ENCODE peak calls at places on chromosomes 16 and 17, in eight cellular contexts. X is esophagus muscularis mucosa, W is thoracic aorta, I is AG09309, R is endodermal cell, H is HL-60, C is heart left ventricle, Q is mucosa of descending colon. Y is an unnamed sample.

GRCh38 chr16:89610108-89610453 is 3.4 kb upstream of the DPEP1 start:
- DNase-seq in W (no peak), R (no peak), C (no peak), X (no peak), H (no peak), Q (no peak), I (no peak), Y (no peak)

GRCh38 chr17:80645706-80646325 is 101.2 kb downstream of the RPTOR start:
- DNase-seq in X (no peak), Q (no peak), C (no peak), I (no peak), R (no peak), W (no peak), H (no peak), Y (no peak)

GRCh38 chr17:19301274-19301946 is 61.1 kb downstream of the B9D1 start:
- DNase-seq in W (no peak), R (no peak), C (no peak), I (no peak), H (no peak), X (no peak), Q (no peak), Y (no peak)

GRCh38 chr17:2059125-2059836 is 4.4 kb downstream of the HIC1 start:
- DNase-seq in R (no peak), I (no peak), X (no peak), H (no peak), W (no peak), C (no peak), Q (peak), Y (no peak)

GRCh38 chr17:31052187-31052889 is 42.4 kb upstream of the NF1 start:
- DNase-seq in W (peak), I (peak), Q (peak), X (no peak), H (peak), R (peak), C (peak), Y (no peak)

GRCh38 chr16:85798901-85799496 is 345 bp downstream of the EMC8 start:
- DNase-seq in H (peak), Q (peak), C (peak), R (peak), I (no peak), W (no peak), X (no peak), Y (no peak)

GRCh38 chr17:17681744-17682292 is 560 bp downstream of the RAI1 start:
- DNase-seq in I (no peak), W (no peak), R (peak), Q (peak), C (peak), X (no peak), H (no peak), Y (peak)

GRCh38 chr17:43449470-43450202 is 34.1 kb upstream of the DHX8 start:
- DNase-seq in I (no peak), Q (no peak), X (no peak), C (no peak), W (no peak), R (no peak), H (no peak), Y (no peak)

GRCh38 chr17:561118-561517 is 153.5 kb downstream of the VPS53 start:
- DNase-seq in X (no peak), W (no peak), I (no peak), C (no peak), R (no peak), Q (no peak), H (no peak), Y (no peak)

GRCh38 chr16:53053967-53054669 is 673 bp upstream of the CHD9 start:
- DNase-seq in W (no peak), H (no peak), X (no peak), I (no peak), C (peak), R (no peak), Q (peak), Y (peak)

GRCh38 chr17:812638-813204 is 30.6 kb downstream of the MRM3 start:
- DNase-seq in I (no peak), R (no peak), W (no peak), X (no peak), C (no peak), Q (no peak), H (no peak), Y (no peak)

GRCh38 chr17:47649972-47650524 is 329 bp downstream of the KPNB1 start:
- DNase-seq in Q (no peak), W (peak), R (no peak), I (no peak), X (peak), H (peak), C (no peak), Y (no peak)

GRCh38 chr16:2904100-2904921 is 7.4 kb upstream of the FLYWCH1 start:
- DNase-seq in R (peak), I (peak), W (peak), X (peak), H (peak), C (peak), Q (peak), Y (peak)

GRCh38 chr16:12565423-12565822 is 238.3 kb downstream of the CPPED1 start:
- DNase-seq in I (no peak), R (no peak), C (no peak), W (no peak), Q (no peak), X (no peak), H (no peak), Y (no peak)

GRCh38 chr17:53628011-53628410 is 194.7 kb upstream of the KIF2B start:
- DNase-seq in I (no peak), H (no peak), X (no peak), R (no peak), C (no peak), Q (no peak), W (no peak), Y (peak)

GRCh38 chr16:84826558-84826941 is 6.8 kb downstream of the CRISPLD2 start:
- DNase-seq in X (no peak), R (no peak), I (no peak), Q (no peak), H (no peak), W (no peak), C (no peak), Y (no peak)

GRCh38 chr17:37274432-37274831 is 101.4 kb upstream of the C17orf78 start:
- DNase-seq in C (no peak), Q (no peak), I (no peak), W (no peak), H (no peak), X (no peak), R (no peak), Y (no peak)

GRCh38 chr17:27751622-27752490 is 48.5 kb downstream of the NOS2 start:
- DNase-seq in R (no peak), C (no peak), Q (no peak), W (no peak), X (no peak), H (no peak), I (no peak), Y (no peak)

GRCh38 chr16:58428621-58429557 is 36.6 kb downstream of the GINS3 start:
- DNase-seq in R (no peak), Q (no peak), W (no peak), X (no peak), C (no peak), I (no peak), H (no peak), Y (no peak)

GRCh38 chr17:78231991-78232759 is 744 bp downstream of the TMEM235 start:
- DNase-seq in H (no peak), R (peak), C (no peak), Q (no peak), W (no peak), X (no peak), I (no peak), Y (no peak)

GRCh38 chr16:88647178-88648070 is 3.4 kb downstream of the CYBA start:
- DNase-seq in W (no peak), Q (no peak), I (no peak), X (no peak), H (no peak), R (no peak), C (no peak), Y (no peak)

GRCh38 chr17:37110012-37110701 is 161.4 kb downstream of the AATF start:
- DNase-seq in I (no peak), X (no peak), H (no peak), R (no peak), Q (no peak), W (no peak), C (no peak), Y (no peak)

GRCh38 chr17:16933317-16934132 is 38.4 kb downstream of the TNFRSF13B start:
- DNase-seq in C (no peak), Q (no peak), X (no peak), W (no peak), H (no peak), I (no peak), R (peak), Y (no peak)

GRCh38 chr16:58045096-58045495 is 19.5 kb downstream of the MMP15 start:
- DNase-seq in C (no peak), W (no peak), Q (no peak), I (no peak), X (no peak), H (no peak), R (peak), Y (no peak)

GRCh38 chr16:88940196-88941050 is 36.6 kb downstream of the CBFA2T3 start:
- DNase-seq in R (peak), C (no peak), H (no peak), W (no peak), I (no peak), X (no peak), Q (peak), Y (no peak)

GRCh38 chr16:80273635-80274538 is 266.9 kb upstream of the DYNLRB2 start:
- DNase-seq in X (no peak), R (no peak), Q (no peak), H (no peak), I (peak), C (no peak), W (no peak), Y (no peak)

GRCh38 chr17:48636177-48637018 is 10.2 kb upstream of the HOXB9 start:
- DNase-seq in X (no peak), W (no peak), H (peak), C (peak), Q (peak), I (no peak), R (peak), Y (peak)

GRCh38 chr17:70295732-70296131 is 126.4 kb downstream of the KCNJ2 start:
- DNase-seq in X (no peak), H (no peak), C (peak), R (no peak), W (no peak), I (no peak), Q (no peak), Y (no peak)

GRCh38 chr16:81645303-81645702 is 133.8 kb upstream of the PLCG2 start:
- DNase-seq in Q (no peak), C (peak), W (no peak), R (peak), I (peak), H (no peak), X (no peak), Y (no peak)
- H3K4me3 ChIP-seq in Q (no peak), C (no peak), W (no peak), R (no peak), I (no peak), H (no peak), X (no peak), Y (no peak)

GRCh38 chr16:1299012-1299867 is 10.2 kb upstream of the UBE2I start:
- DNase-seq in Q (peak), W (no peak), R (no peak), I (no peak), H (no peak), C (no peak), X (no peak), Y (no peak)
- H3K4me3 ChIP-seq in Q (no peak), W (no peak), R (no peak), I (no peak), H (no peak), C (no peak), X (no peak), Y (no peak)

GRCh38 chr17:40348136-40348504 is 16.4 kb downstream of the GJD3 start:
- DNase-seq in C (peak), Q (no peak), R (peak), H (no peak), W (no peak), X (no peak), I (no peak), Y (no peak)
- H3K4me3 ChIP-seq in C (no peak), Q (no peak), R (no peak), H (no peak), W (peak), X (peak), I (no peak), Y (no peak)

GRCh38 chr17:66707051-66707450 is 127.9 kb upstream of the CACNG5 start:
- DNase-seq in R (no peak), X (no peak), Q (no peak), I (no peak), W (no peak), H (no peak), C (no peak), Y (no peak)
- H3K4me3 ChIP-seq in R (no peak), X (no peak), Q (no peak), I (no peak), W (no peak), H (no peak), C (no peak), Y (no peak)

GRCh38 chr17:82334622-82335394 is 1.2 kb upstream of the SECTM1 start:
- DNase-seq in R (no peak), C (no peak), H (no peak), Q (peak), W (no peak), I (no peak), X (no peak), Y (no peak)

GRCh38 chr17:82331345-82331939 is 2.1 kb downstream of the SECTM1 start:
- DNase-seq in X (no peak), W (no peak), Q (peak), R (no peak), C (no peak), I (no peak), H (no peak), Y (no peak)

GRCh38 chr17:82332669-82333278 is 792 bp downstream of the SECTM1 start:
- DNase-seq in I (no peak), W (no peak), C (no peak), Q (peak), X (no peak), H (no peak), R (no peak), Y (no peak)

GRCh38 chr17:82333279-82334171 is at the start of gene SECTM1:
- DNase-seq in W (no peak), Q (peak), R (peak), C (peak), I (no peak), H (no peak), X (no peak), Y (peak)

DNA sequence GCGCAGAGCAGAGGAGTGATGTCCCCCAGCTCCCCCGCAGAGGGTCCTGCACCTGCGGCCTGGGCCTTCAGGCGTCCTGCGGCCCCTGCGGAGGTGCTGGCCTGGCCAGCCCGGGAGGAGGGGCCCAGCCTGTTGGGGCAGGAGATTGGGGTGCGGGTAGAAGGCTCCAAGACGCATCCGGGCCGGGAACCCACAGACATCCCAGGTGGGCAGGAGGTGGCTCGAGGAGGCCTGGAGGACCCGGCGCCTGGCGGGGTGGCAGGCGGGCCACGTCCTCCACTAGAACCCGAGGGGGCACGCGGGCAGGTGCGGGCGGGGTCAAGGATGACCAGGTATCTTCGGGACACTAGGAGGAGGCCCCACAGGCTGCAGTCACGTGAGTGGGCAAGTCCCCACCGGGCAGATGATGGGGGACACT is 647 bp upstream of the SECTM1 start:
- DNase-seq in R (no peak), H (no peak), Q (peak), C (no peak), I (no peak), W (no peak), X (no peak), Y (no peak)
- H3K4me3 ChIP-seq in R (no peak), H (no peak), Q (no peak), C (peak), I (peak), W (peak), X (peak), Y (peak)

GRCh38 chr16:71440669-71441347 is 1.0 kb downstream of the TLE7 start:
- DNase-seq in R (peak), H (no peak), Q (no peak), I (no peak), C (no peak), X (no peak), W (no peak), Y (no peak)
- H3K4me3 ChIP-seq in R (no peak), H (no peak), Q (no peak), I (no peak), C (no peak), X (no peak), W (no peak), Y (no peak)

GRCh38 chr17:28968269-28968913 is 17.1 kb upstream of the PHF12 start:
- DNase-seq in W (no peak), X (no peak), H (no peak), I (no peak), C (no peak), R (peak), Q (no peak), Y (peak)

GRCh38 chr17:28970879-28971278 is 19.6 kb upstream of the PHF12 start:
- DNase-seq in R (no peak), Q (no peak), W (no peak), C (no peak), X (no peak), I (no peak), H (no peak), Y (no peak)

GRCh38 chr17:28968914-28969295 is 17.6 kb upstream of the PHF12 start:
- DNase-seq in C (no peak), H (no peak), Q (no peak), W (no peak), R (no peak), I (no peak), X (no peak), Y (no peak)

GRCh38 chr17:28969706-28970393 is 18.5 kb upstream of the PHF12 start:
- DNase-seq in R (no peak), H (no peak), I (no peak), X (no peak), Q (no peak), C (no peak), W (no peak), Y (no peak)

GRCh38 chr17:28967240-28968135 is 16.2 kb upstream of the PHF12 start:
- DNase-seq in C (no peak), X (no peak), W (no peak), R (peak), H (no peak), I (no peak), Q (peak), Y (no peak)
- H3K4me3 ChIP-seq in C (no peak), X (no peak), W (no peak), R (no peak), H (no peak), I (no peak), Q (no peak), Y (no peak)

Y was measured in A673.